ENCODE peak calls at places on chromosomes 2 and 18, in six cellular contexts. One of them, this sample, is unnamed. For H3K36me3, the result is how much of the 10 kb centered on the place peaks cover.

GRCh38 chr2:116435648-116436047 is 1378.8 kb upstream of the DDX18 start:
- DNase-seq in colonic mucosa: no peak
- DNase-seq in BJ: no peak
- DNase-seq in prostate gland: no peak
- DNase-seq in naive thymus-derived CD4-positive, alpha-beta T cell: no peak
- DNase-seq in BE2C: no peak
- DNase-seq in this sample: no peak

GRCh38 chr2:11248-11941 is 34.9 kb downstream of the FAM110C start:
- DNase-seq in colonic mucosa: peak
- DNase-seq in BJ: no peak
- DNase-seq in prostate gland: no peak
- DNase-seq in naive thymus-derived CD4-positive, alpha-beta T cell: peak
- DNase-seq in BE2C: peak
- DNase-seq in this sample: no peak

GRCh38 chr2:106890611-106891010 is 4.6 kb upstream of the ST6GAL2 start:
- DNase-seq in colonic mucosa: no peak
- DNase-seq in BJ: no peak
- DNase-seq in prostate gland: no peak
- DNase-seq in naive thymus-derived CD4-positive, alpha-beta T cell: no peak
- DNase-seq in BE2C: no peak
- DNase-seq in this sample: no peak

GRCh38 chr2:47486858-47487497 is 84.0 kb downstream of the MSH2 start:
- DNase-seq in colonic mucosa: no peak
- DNase-seq in BJ: no peak
- DNase-seq in prostate gland: no peak
- DNase-seq in naive thymus-derived CD4-positive, alpha-beta T cell: no peak
- DNase-seq in BE2C: no peak
- DNase-seq in this sample: no peak

GRCh38 chr2:181984060-181984459 is 1.6 kb upstream of the PPP1R1C start:
- DNase-seq in colonic mucosa: no peak
- DNase-seq in BJ: no peak
- DNase-seq in prostate gland: no peak
- DNase-seq in naive thymus-derived CD4-positive, alpha-beta T cell: no peak
- DNase-seq in BE2C: no peak
- DNase-seq in this sample: no peak

GRCh38 chr2:19886261-19886660 is 15.5 kb downstream of the TTC32 start:
- DNase-seq in colonic mucosa: no peak
- DNase-seq in BJ: no peak
- DNase-seq in prostate gland: peak
- DNase-seq in naive thymus-derived CD4-positive, alpha-beta T cell: no peak
- DNase-seq in BE2C: no peak
- DNase-seq in this sample: no peak

GRCh38 chr2:26613241-26614204 is 27.6 kb downstream of the CIB4 start:
- DNase-seq in colonic mucosa: peak
- DNase-seq in BJ: no peak
- DNase-seq in prostate gland: no peak
- DNase-seq in naive thymus-derived CD4-positive, alpha-beta T cell: no peak
- DNase-seq in BE2C: peak
- DNase-seq in this sample: no peak

GRCh38 chr18:4544131-4544530 is 89.0 kb upstream of the DLGAP1 start:
- DNase-seq in colonic mucosa: no peak
- DNase-seq in BJ: no peak
- DNase-seq in prostate gland: no peak
- DNase-seq in naive thymus-derived CD4-positive, alpha-beta T cell: no peak
- DNase-seq in BE2C: no peak
- DNase-seq in this sample: no peak

GRCh38 chr2:9782197-9782719 is 61.0 kb upstream of the TAF1B start:
- DNase-seq in colonic mucosa: peak
- DNase-seq in BJ: no peak
- DNase-seq in prostate gland: peak
- DNase-seq in naive thymus-derived CD4-positive, alpha-beta T cell: peak
- DNase-seq in BE2C: no peak
- DNase-seq in this sample: no peak

GRCh38 chr18:62625019-62625418 is 90.3 kb upstream of the PHLPP1 start:
- DNase-seq in colonic mucosa: no peak
- DNase-seq in BJ: peak
- DNase-seq in prostate gland: no peak
- DNase-seq in naive thymus-derived CD4-positive, alpha-beta T cell: no peak
- DNase-seq in BE2C: no peak
- DNase-seq in this sample: peak

GRCh38 chr2:64354857-64355680 is 98.9 kb upstream of the LGALSL start:
- DNase-seq in colonic mucosa: no peak
- DNase-seq in BJ: peak
- DNase-seq in prostate gland: no peak
- DNase-seq in naive thymus-derived CD4-positive, alpha-beta T cell: no peak
- DNase-seq in BE2C: no peak
- DNase-seq in this sample: no peak

GRCh38 chr2:6072757-6073156 is 380.6 kb downstream of the SOX11 start:
- DNase-seq in colonic mucosa: no peak
- DNase-seq in BJ: no peak
- DNase-seq in prostate gland: no peak
- DNase-seq in naive thymus-derived CD4-positive, alpha-beta T cell: no peak
- DNase-seq in BE2C: no peak
- DNase-seq in this sample: no peak

GRCh38 chr18:11163668-11164067 is 14.3 kb upstream of the PIEZO2 start:
- DNase-seq in colonic mucosa: no peak
- DNase-seq in BJ: no peak
- DNase-seq in prostate gland: no peak
- DNase-seq in naive thymus-derived CD4-positive, alpha-beta T cell: no peak
- DNase-seq in BE2C: no peak
- DNase-seq in this sample: no peak

GRCh38 chr2:232779935-232780334 is 3.6 kb upstream of the KCNJ13 start:
- DNase-seq in colonic mucosa: peak
- DNase-seq in BJ: no peak
- DNase-seq in prostate gland: peak
- DNase-seq in naive thymus-derived CD4-positive, alpha-beta T cell: no peak
- DNase-seq in BE2C: no peak
- DNase-seq in this sample: no peak

GRCh38 chr18:3060667-3061580 is 48.0 kb upstream of the LPIN2 start:
- DNase-seq in colonic mucosa: no peak
- DNase-seq in BJ: no peak
- DNase-seq in prostate gland: no peak
- DNase-seq in naive thymus-derived CD4-positive, alpha-beta T cell: peak
- DNase-seq in BE2C: no peak
- DNase-seq in this sample: no peak

GRCh38 chr2:200253631-200254030 is 52.9 kb upstream of the SPATS2L start:
- DNase-seq in colonic mucosa: no peak
- DNase-seq in BJ: no peak
- DNase-seq in prostate gland: peak
- DNase-seq in naive thymus-derived CD4-positive, alpha-beta T cell: no peak
- DNase-seq in BE2C: no peak
- DNase-seq in this sample: no peak

GRCh38 chr2:203993560-203993959 is 57.0 kb downstream of the ICOS start:
- DNase-seq in colonic mucosa: no peak
- DNase-seq in BJ: no peak
- DNase-seq in prostate gland: no peak
- DNase-seq in naive thymus-derived CD4-positive, alpha-beta T cell: no peak
- DNase-seq in BE2C: no peak
- DNase-seq in this sample: no peak

GRCh38 chr18:35355140-35355618 is 11.0 kb upstream of the ZNF24 start:
- DNase-seq in colonic mucosa: peak
- DNase-seq in BJ: no peak
- DNase-seq in prostate gland: peak
- DNase-seq in naive thymus-derived CD4-positive, alpha-beta T cell: peak
- DNase-seq in BE2C: peak
- DNase-seq in this sample: no peak

GRCh38 chr18:78150590-78150989 is 829.0 kb upstream of the SALL3 start:
- DNase-seq in colonic mucosa: no peak
- DNase-seq in BJ: no peak
- DNase-seq in prostate gland: no peak
- DNase-seq in naive thymus-derived CD4-positive, alpha-beta T cell: no peak
- DNase-seq in BE2C: no peak
- DNase-seq in this sample: no peak

GRCh38 chr2:60536716-60537115 is 16.7 kb downstream of the BCL11A start:
- DNase-seq in colonic mucosa: no peak
- DNase-seq in BJ: no peak
- DNase-seq in prostate gland: peak
- DNase-seq in naive thymus-derived CD4-positive, alpha-beta T cell: no peak
- DNase-seq in BE2C: no peak
- DNase-seq in this sample: peak

GRCh38 chr18:79916128-79916494 is 35.3 kb downstream of the SLC66A2 start:
- DNase-seq in colonic mucosa: no peak
- DNase-seq in BJ: no peak
- DNase-seq in prostate gland: no peak
- DNase-seq in naive thymus-derived CD4-positive, alpha-beta T cell: no peak
- DNase-seq in BE2C: no peak
- DNase-seq in this sample: no peak
- H3K36me3 ChIP-seq in colonic mucosa: under half
- H3K36me3 ChIP-seq in BJ: under half
- H3K36me3 ChIP-seq in prostate gland: under half
- H3K36me3 ChIP-seq in naive thymus-derived CD4-positive, alpha-beta T cell: under half
- H3K36me3 ChIP-seq in BE2C: under half
- H3K36me3 ChIP-seq in this sample: under half

GRCh38 chr2:11241804-11242203 is 86.5 kb downstream of the SLC66A3 start:
- DNase-seq in colonic mucosa: no peak
- DNase-seq in BJ: no peak
- DNase-seq in prostate gland: no peak
- DNase-seq in naive thymus-derived CD4-positive, alpha-beta T cell: no peak
- DNase-seq in BE2C: no peak
- DNase-seq in this sample: no peak

GRCh38 chr2:11243512-11243911 is 88.2 kb downstream of the SLC66A3 start:
- DNase-seq in colonic mucosa: no peak
- DNase-seq in BJ: no peak
- DNase-seq in prostate gland: no peak
- DNase-seq in naive thymus-derived CD4-positive, alpha-beta T cell: no peak
- DNase-seq in BE2C: no peak
- DNase-seq in this sample: no peak

GRCh38 chr2:11242545-11243174 is 87.4 kb downstream of the SLC66A3 start:
- DNase-seq in colonic mucosa: no peak
- DNase-seq in BJ: no peak
- DNase-seq in prostate gland: no peak
- DNase-seq in naive thymus-derived CD4-positive, alpha-beta T cell: no peak
- DNase-seq in BE2C: no peak
- DNase-seq in this sample: no peak

GRCh38 chr2:11244091-11244826 is 89.0 kb downstream of the SLC66A3 start:
- DNase-seq in colonic mucosa: no peak
- DNase-seq in BJ: no peak
- DNase-seq in prostate gland: no peak
- DNase-seq in naive thymus-derived CD4-positive, alpha-beta T cell: no peak
- DNase-seq in BE2C: no peak
- DNase-seq in this sample: no peak

DNA sequence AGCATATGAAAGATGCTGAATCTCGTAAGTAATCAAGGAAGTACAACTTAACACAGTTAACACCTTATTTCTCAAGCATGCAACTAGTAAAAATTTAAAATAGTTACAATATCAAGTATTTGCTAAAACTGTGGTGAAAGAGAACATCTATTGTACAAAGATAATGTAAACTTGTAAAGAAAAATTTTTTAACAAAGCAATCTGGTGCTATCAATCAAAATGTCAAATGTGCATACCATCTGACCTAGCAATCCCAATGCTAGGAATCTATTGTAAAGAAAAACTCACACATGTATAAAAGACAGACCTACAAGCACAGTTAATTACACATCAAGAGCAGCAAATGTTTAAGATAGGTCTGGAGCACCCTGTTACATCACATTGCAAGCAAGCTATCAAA is 90.1 kb downstream of the SLC66A3 start:
- DNase-seq in colonic mucosa: no peak
- DNase-seq in BJ: no peak
- DNase-seq in prostate gland: no peak
- DNase-seq in naive thymus-derived CD4-positive, alpha-beta T cell: no peak
- DNase-seq in BE2C: no peak
- DNase-seq in this sample: no peak
- H3K36me3 ChIP-seq in colonic mucosa: under half
- H3K36me3 ChIP-seq in BJ: under half
- H3K36me3 ChIP-seq in prostate gland: under half
- H3K36me3 ChIP-seq in naive thymus-derived CD4-positive, alpha-beta T cell: under half
- H3K36me3 ChIP-seq in BE2C: under half
- H3K36me3 ChIP-seq in this sample: under half

DNA sequence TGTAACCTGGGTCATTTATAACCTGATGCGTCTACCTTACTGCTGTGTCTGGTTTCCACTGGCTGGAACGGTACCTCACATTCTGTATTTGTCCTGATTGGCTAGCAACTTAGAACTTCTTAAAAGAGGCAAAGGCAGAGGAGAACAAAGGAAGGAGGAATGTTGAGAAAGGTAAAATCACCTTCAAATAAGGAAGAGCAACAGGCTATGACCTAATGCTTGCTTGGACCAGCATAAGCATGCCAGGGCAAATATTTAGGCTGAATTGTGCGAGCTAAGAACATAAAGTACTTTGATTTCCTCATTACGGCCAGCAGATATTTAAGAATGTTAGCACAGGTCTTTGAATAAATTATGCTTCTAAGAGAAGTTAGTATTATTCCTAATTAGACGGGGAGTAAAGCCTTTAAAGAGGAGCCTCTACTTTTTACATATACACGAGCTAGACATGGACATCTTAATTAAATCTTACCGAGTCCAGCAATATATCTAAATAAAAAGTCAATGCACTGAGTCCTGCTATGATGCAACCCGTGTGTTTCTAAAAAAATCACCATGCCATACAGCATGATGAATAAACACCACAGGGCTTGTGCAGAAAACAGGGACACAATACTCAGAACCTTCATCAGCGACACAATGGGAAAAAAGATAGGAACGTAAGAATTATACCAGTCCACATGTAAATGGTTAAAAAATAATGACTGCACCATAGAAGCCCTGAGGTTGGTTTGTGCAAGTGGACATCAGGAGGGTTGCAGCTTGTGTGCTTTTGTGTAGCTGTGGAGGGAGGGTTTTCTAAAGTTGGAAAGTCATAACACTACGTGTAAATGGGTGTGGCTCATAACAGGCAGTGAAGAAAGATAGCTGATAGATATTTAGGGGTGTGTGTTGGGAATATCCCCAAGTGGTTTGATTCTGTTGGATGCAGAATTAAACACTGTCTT is 14.2 kb downstream of the SEPTIN2 start:
- DNase-seq in colonic mucosa: no peak
- DNase-seq in BJ: no peak
- DNase-seq in prostate gland: peak
- DNase-seq in naive thymus-derived CD4-positive, alpha-beta T cell: no peak
- DNase-seq in BE2C: no peak
- DNase-seq in this sample: no peak
- H3K36me3 ChIP-seq in colonic mucosa: under half
- H3K36me3 ChIP-seq in BJ: under half
- H3K36me3 ChIP-seq in prostate gland: under half
- H3K36me3 ChIP-seq in naive thymus-derived CD4-positive, alpha-beta T cell: under half
- H3K36me3 ChIP-seq in BE2C: half or more
- H3K36me3 ChIP-seq in this sample: half or more

DNA sequence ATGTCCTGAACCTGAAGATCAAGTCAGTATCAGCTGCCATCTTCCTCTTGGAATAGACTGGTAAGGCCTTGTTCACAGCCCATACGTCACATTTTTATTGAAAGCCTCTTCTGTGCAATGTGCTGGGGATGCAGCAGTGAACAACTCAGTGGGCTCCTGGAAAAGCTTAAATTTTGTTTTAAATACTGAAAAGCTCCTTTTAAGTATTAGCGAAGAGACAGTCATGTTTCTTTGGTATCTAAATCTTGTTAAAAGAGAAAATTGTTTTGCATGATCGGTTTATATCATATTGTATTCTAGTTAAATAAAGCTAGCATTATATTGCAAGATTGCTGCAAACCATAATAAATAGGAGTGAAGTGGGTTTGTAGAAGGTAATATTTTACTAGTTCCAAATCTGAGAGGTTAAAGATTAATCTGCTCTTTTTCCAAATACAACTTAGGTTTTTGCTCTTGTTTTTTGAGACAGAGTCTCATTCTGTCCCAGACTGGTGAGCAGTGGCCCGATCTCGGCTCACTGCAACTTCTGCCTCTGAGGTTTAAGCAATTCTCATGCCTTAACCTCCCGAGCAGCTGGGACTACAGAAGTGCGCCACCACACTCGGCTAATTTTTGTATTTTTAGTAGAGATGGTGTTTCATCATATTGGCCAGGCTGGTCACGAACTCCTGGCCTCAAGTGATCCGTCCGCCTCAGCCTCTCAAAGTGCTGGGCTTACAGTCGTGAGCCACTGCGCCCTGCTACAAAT is 1.6 kb upstream of the RMDN2 start:
- DNase-seq in colonic mucosa: no peak
- DNase-seq in BJ: no peak
- DNase-seq in prostate gland: no peak
- DNase-seq in naive thymus-derived CD4-positive, alpha-beta T cell: no peak
- DNase-seq in BE2C: no peak
- DNase-seq in this sample: no peak
- H3K36me3 ChIP-seq in colonic mucosa: under half
- H3K36me3 ChIP-seq in BJ: under half
- H3K36me3 ChIP-seq in prostate gland: under half
- H3K36me3 ChIP-seq in naive thymus-derived CD4-positive, alpha-beta T cell: under half
- H3K36me3 ChIP-seq in BE2C: under half
- H3K36me3 ChIP-seq in this sample: under half

This sample was measured in HAP-1.